ENCODE peak calls at places on chromosome 16, in seven cellular contexts. L is MV-4-11; X is effector CD8-positive, alpha-beta T cell; A is iPS-NIHi11; N is epithelial cell of proximal tubule; U is fibroblast of lung; Q is kidney. G is an unnamed sample.

GRCh38 chr16:77894054-77894632 is 105.8 kb downstream of the VAT1L start:
- DNase-seq in L (no peak), X (no peak), A (no peak), N (no peak), U (no peak), Q (no peak), G (no peak)

GRCh38 chr16:89330177-89330856 is 112.8 kb downstream of the ZNF778 start:
- DNase-seq in L (no peak), X (peak; percentile 35), A (peak; percentile 73), N (no peak), U (no peak), Q (peak; percentile 88), G (no peak)

GRCh38 chr16:12217341-12217740 is 240.8 kb downstream of the SNX29 start:
- DNase-seq in L (no peak), X (no peak), A (no peak), N (no peak), U (no peak), Q (no peak), G (no peak)

GRCh38 chr16:75000481-75001081 is 1.8 kb downstream of the ZNRF1 start:
- DNase-seq in L (no peak), X (no peak), A (peak; percentile 50), N (no peak), U (no peak), Q (peak; percentile 80), G (no peak)

GRCh38 chr16:48176635-48177408 is 21.0 kb upstream of the ABCC12 start:
- DNase-seq in L (no peak), X (no peak), A (no peak), N (no peak), U (no peak), Q (no peak), G (no peak)

GRCh38 chr16:4724661-4725270 is 9.3 kb downstream of the ANKS3 start:
- DNase-seq in L (no peak), X (no peak), A (no peak), N (no peak), U (no peak), Q (peak; percentile 10), G (no peak)

GRCh38 chr16:51157698-51158097 is 6.6 kb upstream of the SALL1 start:
- DNase-seq in L (no peak), X (no peak), A (no peak), N (no peak), U (no peak), Q (no peak), G (no peak)

GRCh38 chr16:70495425-70496182 is 27.8 kb downstream of the COG4 start:
- DNase-seq in L (no peak), X (no peak), A (no peak), N (no peak), U (no peak), Q (no peak), G (no peak)

GRCh38 chr16:11615756-11616447 is 29.2 kb upstream of the LITAF start:
- DNase-seq in L (no peak), X (no peak), A (peak; percentile 72), N (no peak), U (no peak), Q (no peak), G (no peak)

GRCh38 chr16:80802902-80803301 is 1.5 kb downstream of the CDYL2 start:
- DNase-seq in L (no peak), X (no peak), A (no peak), N (no peak), U (no peak), Q (no peak), G (no peak)

GRCh38 chr16:57258226-57258909 is 13.3 kb downstream of the ARL2BP start:
- DNase-seq in L (no peak), X (no peak), A (no peak), N (no peak), U (no peak), Q (peak; percentile 68), G (no peak)

GRCh38 chr16:397135-397661 is at the start of gene NME4:
- DNase-seq in L (no peak), X (no peak), A (peak; percentile 71), N (no peak), U (no peak), Q (peak; percentile 80), G (peak; percentile 76)

GRCh38 chr16:14449790-14450463 is 180.1 kb downstream of the PARN start:
- DNase-seq in L (no peak), X (no peak), A (no peak), N (peak; percentile 20), U (no peak), Q (no peak), G (no peak)

GRCh38 chr16:65176603-65177002 is 54.7 kb upstream of the CDH11 start:
- DNase-seq in L (no peak), X (no peak), A (no peak), N (no peak), U (peak; percentile 84), Q (peak; percentile 85), G (no peak)

GRCh38 chr16:70695351-70696070 is 9.7 kb upstream of the MTSS2 start:
- DNase-seq in L (peak; percentile 16), X (no peak), A (no peak), N (no peak), U (no peak), Q (no peak), G (no peak)

GRCh38 chr16:1691956-1692355 is 13.9 kb downstream of the JPT2 start:
- DNase-seq in L (no peak), X (no peak), A (no peak), N (no peak), U (peak; percentile 45), Q (peak; percentile 73), G (no peak)

GRCh38 chr16:84689126-84689525 is 10.7 kb upstream of the USP10 start:
- DNase-seq in L (no peak), X (no peak), A (no peak), N (no peak), U (peak; percentile 76), Q (no peak), G (no peak)

GRCh38 chr16:59368586-59368985 is 634.5 kb upstream of the GOT2 start:
- DNase-seq in L (no peak), X (no peak), A (no peak), N (no peak), U (no peak), Q (no peak), G (no peak)

GRCh38 chr16:80084614-80085013 is 456.2 kb upstream of the DYNLRB2 start:
- DNase-seq in L (no peak), X (no peak), A (peak; percentile 62), N (peak; percentile 39), U (peak; percentile 71), Q (no peak), G (no peak)

GRCh38 chr16:75070055-75070841 is 46.3 kb downstream of the LDHD start:
- DNase-seq in L (no peak), X (no peak), A (no peak), N (no peak), U (peak; percentile 47), Q (no peak), G (no peak)

GRCh38 chr16:67278773-67279295 is 498 bp upstream of the PLEKHG4 start:
- DNase-seq in L (peak; percentile 34), X (peak; percentile 30), A (peak; percentile 66), N (no peak), U (no peak), Q (peak; percentile 82), G (no peak)

GRCh38 chr16:85778873-85779272 is 20.5 kb downstream of the EMC8 start:
- DNase-seq in L (peak; percentile 81), X (no peak), A (no peak), N (no peak), U (no peak), Q (peak; percentile 20), G (no peak)

GRCh38 chr16:54985668-54986067 is 55.0 kb downstream of the IRX5 start:
- DNase-seq in L (no peak), X (no peak), A (no peak), N (no peak), U (no peak), Q (no peak), G (no peak)

GRCh38 chr16:19601083-19601976 is 45.8 kb downstream of the VPS35L start:
- DNase-seq in L (no peak), X (no peak), A (peak; percentile 56), N (no peak), U (peak; percentile 59), Q (no peak), G (no peak)

GRCh38 chr16:30644334-30644830 is 6.4 kb upstream of the PRR14 start:
- DNase-seq in L (no peak), X (no peak), A (no peak), N (no peak), U (no peak), Q (no peak), G (no peak)

GRCh38 chr16:340370-341091 is 12.0 kb downstream of the AXIN1 start:
- DNase-seq in L (peak; percentile 57), X (no peak), A (no peak), N (no peak), U (no peak), Q (no peak), G (no peak)

GRCh38 chr16:78925071-78925714 is 675.3 kb downstream of the MAF start:
- DNase-seq in L (no peak), X (no peak), A (peak; percentile 47), N (no peak), U (no peak), Q (no peak), G (no peak)

GRCh38 chr16:87945351-87946042 is 5.7 kb upstream of the BANP start:
- DNase-seq in L (no peak), X (peak; percentile 10), A (peak; percentile 70), N (no peak), U (peak; percentile 83), Q (peak; percentile 93), G (peak; percentile 61)

G was measured in NCI-H1930.